ENCODE peak calls at places on chromosome 2, in ten cellular contexts. Z is effector CD4-positive, alpha-beta T cell; K is brain microvascular endothelial cell; P is EL; C is spleen; Y is HS-5; F is amygdala; I is thoracic aorta; S is effector memory CD8-positive, alpha-beta T cell; X is NCI-H1105. J is an unnamed sample.

GRCh38 chr2:101474752-101475384 is at the start of gene RFX8:
- DNase-seq in X (no peak), C (no peak), S (peak; percentile 15), F (no peak), P (peak; percentile 84), I (no peak), K (peak; percentile 84), Y (peak; percentile 90), Z (peak; percentile 11), J (peak; percentile 11)

GRCh38 chr2:1990151-1990589 is 245.9 kb upstream of the PXDN start:
- DNase-seq in C (no peak), I (no peak), X (no peak), F (no peak), K (no peak), Y (no peak), P (no peak), S (no peak), Z (no peak), J (no peak)

GRCh38 chr2:157190151-157190550 is 67.4 kb upstream of the GALNT5 start:
- DNase-seq in P (peak; percentile 95), I (no peak), S (no peak), X (no peak), C (no peak), K (peak; percentile 96), Y (peak; percentile 84), F (no peak), Z (no peak), J (no peak)

GRCh38 chr2:12325806-12326205 is 390.9 kb upstream of the TRIB2 start:
- DNase-seq in P (peak; percentile 69), Y (no peak), X (no peak), F (no peak), Z (no peak), S (no peak), K (peak; percentile 83), I (peak; percentile 20), C (no peak), J (no peak)

GRCh38 chr2:239144713-239144999 is 256.2 kb downstream of the HDAC4 start:
- DNase-seq in Z (no peak), S (no peak), P (no peak), C (no peak), Y (no peak), X (no peak), F (no peak), K (no peak), I (no peak), J (no peak)

GRCh38 chr2:7133521-7133920 is 216.3 kb downstream of the RNF144A start:
- DNase-seq in Y (no peak), K (peak; percentile 45), X (no peak), C (no peak), P (peak; percentile 12), I (no peak), S (no peak), Z (no peak), F (no peak), J (no peak)

GRCh38 chr2:158179660-158180059 is 78.0 kb downstream of the UPP2 start:
- DNase-seq in X (no peak), Z (no peak), Y (no peak), F (no peak), I (no peak), K (peak; percentile 25), S (no peak), C (no peak), P (peak; percentile 38), J (no peak)

GRCh38 chr2:167827352-167828097 is 419.9 kb downstream of the STK39 start:
- DNase-seq in C (no peak), Y (no peak), I (no peak), Z (no peak), K (no peak), X (no peak), S (no peak), F (no peak), P (no peak), J (no peak)

GRCh38 chr2:174595415-174595814 is 2.2 kb downstream of the WIPF1 start:
- DNase-seq in Y (no peak), C (no peak), K (no peak), P (no peak), I (no peak), Z (no peak), X (no peak), F (no peak), S (no peak), J (no peak)

GRCh38 chr2:134133622-134134312 is 120.1 kb upstream of the MGAT5 start:
- DNase-seq in F (no peak), Y (no peak), P (no peak), K (no peak), C (no peak), X (no peak), Z (no peak), S (no peak), I (no peak), J (no peak)

GRCh38 chr2:113700186-113700841 is 56.1 kb downstream of the SLC35F5 start:
- DNase-seq in I (no peak), P (no peak), S (peak; percentile 37), K (no peak), C (peak; percentile 86), X (no peak), Z (peak; percentile 11), Y (no peak), F (no peak), J (peak; percentile 25)

GRCh38 chr2:109173311-109174171 is 44.5 kb downstream of the SH3RF3 start:
- DNase-seq in Z (no peak), F (no peak), X (no peak), K (peak; percentile 90), S (no peak), C (no peak), Y (no peak), I (peak; percentile 70), P (peak; percentile 79), J (no peak)

GRCh38 chr2:52386433-52386832 is 1354.5 kb upstream of the NRXN1 start:
- DNase-seq in I (no peak), Y (no peak), P (no peak), Z (no peak), S (no peak), F (no peak), C (no peak), K (no peak), X (no peak), J (no peak)

GRCh38 chr2:129936334-129936934 is 43.0 kb upstream of the RAB6C start:
- DNase-seq in K (no peak), F (no peak), Y (no peak), S (no peak), X (no peak), P (no peak), C (no peak), I (no peak), Z (no peak), J (no peak)

GRCh38 chr2:217371681-217372297 is 511.9 kb upstream of the TNP1 start:
- DNase-seq in I (no peak), Y (no peak), X (no peak), C (no peak), P (no peak), F (no peak), K (no peak), Z (no peak), S (no peak), J (no peak)

GRCh38 chr2:151238527-151239487 is 22.9 kb downstream of the RBM43 start:
- DNase-seq in Y (peak; percentile 54), I (no peak), F (no peak), K (peak; percentile 86), X (peak; percentile 44), C (no peak), S (peak; percentile 31), P (peak; percentile 76), Z (peak; percentile 20), J (no peak)

GRCh38 chr2:27735263-27735904 is 36.1 kb upstream of the MRPL33 start:
- DNase-seq in S (peak; percentile 12), F (no peak), P (peak; percentile 70), Y (no peak), K (peak; percentile 18), C (peak; percentile 88), Z (peak; percentile 14), X (no peak), I (peak; percentile 74), J (no peak)

GRCh38 chr2:239935789-239936758 is 89.1 kb downstream of the NDUFA10 start:
- DNase-seq in P (no peak), F (no peak), C (peak; percentile 52), Z (no peak), S (no peak), X (no peak), K (no peak), Y (no peak), I (no peak), J (no peak)

GRCh38 chr2:143161982-143162837 is 33.0 kb downstream of the ARHGAP15 start:
- DNase-seq in Y (no peak), Z (peak; percentile 43), F (no peak), P (peak; percentile 31), S (peak; percentile 47), K (peak; percentile 24), I (no peak), C (peak; percentile 76), X (peak; percentile 53), J (peak; percentile 42)

GRCh38 chr2:121242175-121242875 is 42.7 kb downstream of the TFCP2L1 start:
- DNase-seq in F (no peak), K (no peak), Y (no peak), S (no peak), X (no peak), C (peak; percentile 56), P (no peak), I (no peak), Z (no peak), J (no peak)

GRCh38 chr2:163657257-163657656 is 78.6 kb downstream of the FIGN start:
- DNase-seq in P (peak; percentile 40), F (no peak), S (no peak), C (no peak), Y (no peak), X (no peak), Z (no peak), K (peak; percentile 51), I (no peak), J (no peak)

GRCh38 chr2:178882666-178883440 is 75.6 kb upstream of the TTN start:
- DNase-seq in Y (peak; percentile 58), X (no peak), C (no peak), S (no peak), F (no peak), I (no peak), Z (no peak), P (peak; percentile 49), K (peak; percentile 12), J (no peak)

GRCh38 chr2:71850306-71850801 is 297.3 kb downstream of the CYP26B1 start:
- DNase-seq in S (no peak), C (no peak), K (no peak), X (no peak), Z (no peak), I (peak; percentile 37), F (no peak), Y (no peak), P (no peak), J (no peak)

GRCh38 chr2:50953021-50953420 is 78.9 kb downstream of the NRXN1 start:
- DNase-seq in X (no peak), K (no peak), S (no peak), F (no peak), I (no peak), Z (no peak), P (no peak), Y (peak; percentile 64), C (no peak), J (no peak)

GRCh38 chr2:62362561-62362960 is 143.4 kb downstream of the TMEM17 start:
- DNase-seq in Y (no peak), S (no peak), F (no peak), P (no peak), K (no peak), Z (no peak), C (no peak), I (no peak), X (no peak), J (no peak)

GRCh38 chr2:215657844-215658243 is 222.0 kb upstream of the FN1 start:
- DNase-seq in P (peak; percentile 95), X (no peak), Y (peak; percentile 74), S (no peak), Z (no peak), F (no peak), I (peak; percentile 28), K (peak; percentile 97), C (no peak), J (no peak)

GRCh38 chr2:45004569-45005181 is 4.6 kb downstream of the SIX2 start:
- DNase-seq in Z (no peak), Y (no peak), F (no peak), X (no peak), C (no peak), I (no peak), K (no peak), P (no peak), S (no peak), J (no peak)

GRCh38 chr2:2269426-2269825 is 61.6 kb downstream of the MYT1L start:
- DNase-seq in P (no peak), K (no peak), Z (no peak), Y (no peak), C (no peak), I (no peak), S (no peak), X (no peak), F (no peak), J (no peak)